ENCODE peak calls at places on chromosomes 1 and 21, in four cellular contexts. R is neural progenitor cell, F is MM.1S, X is mesendoderm. N is an unnamed sample.
A peak's percentile ranks its signal among the peaks of the same experiment; 100 is the strongest.

GRCh38 chr1:155078496-155079209 is at the start of gene EFNA3:
- DNase-seq in R (peak; percentile 88), F (peak; percentile 55), X (no peak), N (peak; percentile 74)

GRCh38 chr1:158998781-158999161 is 10.9 kb upstream of the IFI16 start:
- DNase-seq in R (peak; percentile 67), F (peak; percentile 87), X (peak; percentile 68), N (peak; percentile 57)

GRCh38 chr1:54421101-54421504 is 14.9 kb upstream of the SSBP3 start:
- DNase-seq in R (no peak), F (no peak), X (no peak), N (no peak)

GRCh38 chr1:246658567-246658966 is 65.6 kb upstream of the SCCPDH start:
- DNase-seq in R (no peak), F (no peak), X (no peak), N (no peak)

GRCh38 chr1:147072371-147073061 is 99.8 kb downstream of the PRKAB2 start:
- DNase-seq in R (peak; percentile 63), F (peak; percentile 36), X (peak; percentile 51), N (no peak)

GRCh38 chr21:34933609-34934345 is 115.3 kb downstream of the RUNX1 start:
- DNase-seq in R (no peak), F (peak; percentile 88), X (no peak), N (peak; percentile 56)

GRCh38 chr1:53984701-53985100 is 33.3 kb downstream of the LDLRAD1 start:
- DNase-seq in R (no peak), F (no peak), X (peak; percentile 60), N (no peak)

GRCh38 chr1:8075511-8076051 is 49.5 kb upstream of the ERRFI1 start:
- DNase-seq in R (no peak), F (no peak), X (peak; percentile 61), N (no peak)

GRCh38 chr21:31554511-31555022 is 104.9 kb upstream of the SOD1 start:
- DNase-seq in R (peak; percentile 71), F (peak; percentile 89), X (peak; percentile 90), N (no peak)

GRCh38 chr1:234402939-234403338 is 29.7 kb downstream of the COA6 start:
- DNase-seq in R (no peak), F (no peak), X (no peak), N (no peak)

GRCh38 chr1:197327776-197328364 is 59.8 kb downstream of the CRB1 start:
- DNase-seq in R (peak; percentile 15), F (peak; percentile 34), X (no peak), N (no peak)

DNA sequence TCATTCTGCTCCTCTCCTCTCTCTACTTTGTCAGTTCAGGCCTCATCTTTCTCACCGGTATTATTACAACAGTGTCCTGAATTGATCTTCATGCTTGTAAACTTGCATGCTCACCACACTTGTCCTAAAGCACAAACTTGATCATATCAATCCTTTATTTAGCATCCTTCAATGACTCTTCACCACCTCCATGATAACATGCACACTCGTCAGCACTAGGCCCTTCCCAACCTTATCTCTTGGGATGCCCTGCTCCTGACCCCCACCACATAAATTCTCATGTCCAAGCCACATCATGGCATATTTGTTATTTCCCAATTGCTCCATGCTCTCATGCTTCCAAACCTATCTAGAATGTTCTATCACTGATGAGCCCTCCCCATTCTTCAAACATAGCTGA is 103.1 kb downstream of the ENAH start:
- DNase-seq in R (no peak), F (no peak), X (no peak), N (no peak)
- H3K79me2 ChIP-seq in R (peaks cover 97% of the 10 kb centered on the region), F (no peaks in the 10 kb centered on the region), X (peaks cover 20% of the 10 kb centered on the region), N (no peaks in the 10 kb centered on the region)

GRCh38 chr1:181984006-181984405 is 77.5 kb downstream of the ZNF648 start:
- DNase-seq in R (no peak), F (no peak), X (no peak), N (no peak)
- H3K4me2 ChIP-seq in R (no peak overlapping the region), F (no peak overlapping the region), X (no peak overlapping the region), N (no peak overlapping the region)

DNA sequence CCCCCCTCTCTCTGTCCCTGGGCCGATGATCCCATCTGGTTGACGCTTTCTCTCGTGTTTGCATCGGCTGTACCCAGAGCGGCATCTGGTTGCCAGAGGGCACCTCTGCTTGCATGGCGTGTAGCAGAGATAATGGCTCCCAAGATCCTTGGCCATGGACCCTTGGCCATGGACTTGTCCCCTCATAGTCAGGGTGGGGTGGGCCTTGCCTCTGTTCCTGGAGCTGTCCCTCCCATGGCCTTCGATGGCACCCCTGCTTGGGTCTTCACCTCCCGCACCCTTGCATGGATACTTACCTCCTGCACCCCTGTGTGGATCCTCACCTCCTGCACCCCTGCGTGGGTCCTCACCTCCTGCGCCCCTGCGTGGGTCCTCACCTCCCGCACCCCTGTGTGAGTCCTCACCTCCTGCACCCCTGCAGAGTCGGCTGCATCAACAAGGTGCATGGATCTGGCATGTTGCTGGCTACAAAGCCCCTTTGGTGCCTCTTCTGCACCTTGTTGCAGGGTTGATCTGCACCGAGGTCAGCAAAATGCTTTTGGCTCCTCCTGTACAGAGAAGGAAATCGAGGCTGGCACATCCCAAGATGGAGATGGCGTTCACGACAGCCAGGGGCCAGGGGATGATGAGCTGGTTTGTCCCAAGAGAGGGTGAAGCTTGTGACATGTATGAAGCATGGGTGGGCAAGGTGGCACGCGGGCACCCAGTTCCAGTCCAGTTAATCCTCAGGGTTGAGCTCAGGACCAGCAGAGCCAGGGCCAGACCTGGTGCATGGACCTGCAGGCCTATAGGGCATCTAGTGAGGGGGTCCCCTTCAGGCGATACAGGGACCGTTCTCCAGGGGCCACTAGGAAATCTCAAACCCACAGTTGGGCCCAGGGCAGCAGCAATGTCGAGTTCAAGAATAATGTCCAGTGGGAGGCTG is 46.1 kb upstream of the C1orf174 start:
- DNase-seq in R (no peak), F (no peak), X (no peak), N (no peak)
- H3K79me2 ChIP-seq in R (no peaks in the 10 kb centered on the region), F (no peaks in the 10 kb centered on the region), X (no peaks in the 10 kb centered on the region), N (no peaks in the 10 kb centered on the region)

GRCh38 chr1:20474333-20474975 is 11.6 kb downstream of the CAMK2N1 start:
- DNase-seq in R (no peak), F (no peak), X (no peak), N (no peak)
- H3K4me2 ChIP-seq in R (no peak overlapping the region), F (no peak overlapping the region), X (no peak overlapping the region), N (no peak overlapping the region)

DNA sequence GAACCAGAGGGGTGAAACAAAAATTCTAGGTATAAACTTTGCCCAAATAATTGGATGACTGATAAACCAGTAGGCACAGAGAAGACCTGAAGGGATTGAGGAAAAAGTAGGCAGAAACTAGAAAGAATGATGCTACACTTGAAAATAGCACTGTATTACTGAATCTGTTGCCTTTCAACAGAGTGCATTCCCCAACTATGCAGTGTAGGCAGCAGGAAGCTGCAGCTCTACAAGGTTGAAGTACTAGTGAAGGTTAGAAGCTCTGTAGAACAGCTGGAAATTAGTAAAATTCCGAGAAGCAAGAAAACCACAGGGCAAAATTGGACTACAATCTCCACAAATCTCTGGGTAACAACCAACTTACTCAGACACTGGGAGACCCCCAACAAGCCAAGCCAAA is 27.4 kb downstream of the ZNF644 start:
- DNase-seq in R (no peak), F (no peak), X (no peak), N (no peak)
- H3K79me2 ChIP-seq in R (peaks cover 100% of the 10 kb centered on the region), F (peaks cover 99% of the 10 kb centered on the region), X (peaks cover 72% of the 10 kb centered on the region), N (peaks cover 99% of the 10 kb centered on the region)

GRCh38 chr1:162905759-162906158 is 44.8 kb upstream of the CCDC190 start:
- DNase-seq in R (no peak), F (no peak), X (peak; percentile 25), N (no peak)
- H3K4me2 ChIP-seq in R (no peak overlapping the region), F (no peak overlapping the region), X (no peak overlapping the region), N (no peak overlapping the region)

GRCh38 chr1:230104395-230105244 is 37.6 kb downstream of the GALNT2 start:
- DNase-seq in R (peak; percentile 27), F (peak; percentile 84), X (peak; percentile 85), N (peak; percentile 85)

GRCh38 chr1:230107941-230108340 is 40.9 kb downstream of the GALNT2 start:
- DNase-seq in R (no peak), F (no peak), X (no peak), N (no peak)

GRCh38 chr1:230103341-230104173 is 36.5 kb downstream of the GALNT2 start:
- DNase-seq in R (no peak), F (peak; percentile 59), X (no peak), N (peak; percentile 69)

GRCh38 chr1:230105754-230106625 is 39.0 kb downstream of the GALNT2 start:
- DNase-seq in R (no peak), F (peak; percentile 34), X (no peak), N (no peak)

GRCh38 chr1:230105245-230105753 is 38.3 kb downstream of the GALNT2 start:
- DNase-seq in R (no peak), F (no peak), X (no peak), N (no peak)
- H3K79me2 ChIP-seq in R (peaks cover 72% of the 10 kb centered on the region), F (peaks cover 88% of the 10 kb centered on the region), X (peaks cover 4% of the 10 kb centered on the region), N (peaks cover 96% of the 10 kb centered on the region)

N was measured in DND-41.